ENCODE peak calls at places on chromosomes 6 and 20, in nine cellular contexts. E is IMR-90, O is upper lobe of left lung, J is ovary, N is PC-9, G is kidney, X is upper lobe of right lung, Y is stomach, I is A549. B is an unnamed sample.

GRCh38 chr6:23874985-23875384 is 251.0 kb upstream of the NRSN1 start:
- DNase-seq in E (no peak), O (no peak), J (no peak), N (no peak), G (no peak), X (no peak), Y (no peak), I (no peak), B (no peak)

GRCh38 chr6:106648651-106649308 is 19.4 kb downstream of the QRSL1 start:
- DNase-seq in E (no peak), O (no peak), J (no peak), N (no peak), G (no peak), X (no peak), Y (no peak), I (no peak), B (no peak)

GRCh38 chr6:30067460-30068139 is 602 bp downstream of the PPP1R11 start:
- DNase-seq in E (no peak), O (no peak), J (no peak), N (no peak), G (no peak), X (no peak), Y (no peak), I (peak), B (no peak)

GRCh38 chr6:46186583-46186982 is 15.8 kb upstream of the ENPP5 start:
- DNase-seq in E (no peak), O (no peak), J (no peak), N (peak), G (no peak), X (no peak), Y (no peak), I (no peak), B (no peak)

GRCh38 chr6:170039156-170040114 is 251.4 kb downstream of the DLL1 start:
- DNase-seq in E (no peak), O (peak), J (peak), N (no peak), G (peak), X (peak), Y (no peak), I (no peak), B (no peak)

GRCh38 chr20:40945754-40946451 is 82.7 kb upstream of the TOP1 start:
- DNase-seq in E (peak), O (peak), J (peak), N (peak), G (no peak), X (no peak), Y (peak), I (peak), B (peak)

GRCh38 chr6:110999634-111000270 is 17.9 kb downstream of the RPF2 start:
- DNase-seq in E (peak), O (no peak), J (no peak), N (peak), G (no peak), X (no peak), Y (no peak), I (no peak), B (peak)

GRCh38 chr6:46115634-46116033 is 14.2 kb upstream of the ENPP4 start:
- DNase-seq in E (no peak), O (no peak), J (no peak), N (no peak), G (no peak), X (no peak), Y (no peak), I (no peak), B (no peak)

GRCh38 chr6:62371395-62371794 is 85.4 kb upstream of the KHDRBS2 start:
- DNase-seq in E (no peak), O (no peak), J (no peak), N (no peak), G (no peak), X (no peak), Y (no peak), I (no peak), B (no peak)

GRCh38 chr6:22600059-22600458 is 30.7 kb downstream of the HDGFL1 start:
- DNase-seq in E (peak), O (no peak), J (no peak), N (no peak), G (no peak), X (no peak), Y (no peak), I (no peak), B (no peak)

GRCh38 chr6:142985286-142985685 is 40.3 kb upstream of the HIVEP2 start:
- DNase-seq in E (no peak), O (no peak), J (no peak), N (no peak), G (no peak), X (no peak), Y (no peak), I (no peak), B (no peak)

GRCh38 chr20:9375221-9375681 is 139.1 kb upstream of the LAMP5 start:
- DNase-seq in E (peak), O (no peak), J (no peak), N (no peak), G (no peak), X (no peak), Y (no peak), I (no peak), B (no peak)

GRCh38 chr6:102118034-102118433 is 724.5 kb downstream of the GRIK2 start:
- DNase-seq in E (no peak), O (no peak), J (no peak), N (no peak), G (no peak), X (no peak), Y (no peak), I (no peak), B (no peak)

GRCh38 chr20:17896771-17897369 is 71.7 kb downstream of the SNX5 start:
- DNase-seq in E (no peak), O (no peak), J (no peak), N (no peak), G (no peak), X (no peak), Y (no peak), I (no peak), B (no peak)

GRCh38 chr6:125102411-125102810 is 51.2 kb upstream of the TPD52L1 start:
- DNase-seq in E (peak), O (no peak), J (no peak), N (no peak), G (no peak), X (no peak), Y (no peak), I (no peak), B (no peak)

GRCh38 chr20:16865406-16865805 is 117.2 kb downstream of the OTOR start:
- DNase-seq in E (no peak), O (no peak), J (no peak), N (no peak), G (no peak), X (no peak), Y (no peak), I (no peak), B (no peak)

GRCh38 chr20:62982124-62983075 is 24.4 kb downstream of the BHLHE23 start:
- DNase-seq in E (no peak), O (no peak), J (no peak), N (no peak), G (no peak), X (no peak), Y (no peak), I (no peak), B (no peak)

GRCh38 chr20:23214903-23215302 is 128.8 kb upstream of the CD93 start:
- DNase-seq in E (peak), O (no peak), J (no peak), N (no peak), G (no peak), X (no peak), Y (no peak), I (no peak), B (no peak)

GRCh38 chr6:27986928-27987725 is 30.1 kb downstream of the OR2B6 start:
- DNase-seq in E (peak), O (no peak), J (no peak), N (no peak), G (no peak), X (no peak), Y (no peak), I (no peak), B (peak)

GRCh38 chr6:47451162-47451561 is 26.4 kb upstream of the CD2AP start:
- DNase-seq in E (no peak), O (no peak), J (no peak), N (no peak), G (no peak), X (no peak), Y (no peak), I (no peak), B (no peak)

GRCh38 chr6:78594667-78595051 is 272.7 kb upstream of the IRAK1BP1 start:
- DNase-seq in E (no peak), O (no peak), J (no peak), N (no peak), G (no peak), X (no peak), Y (no peak), I (no peak), B (no peak)

GRCh38 chr6:134114918-134115714 is 62.7 kb upstream of the SLC2A12 start:
- DNase-seq in E (no peak), O (peak), J (no peak), N (no peak), G (peak), X (no peak), Y (no peak), I (no peak), B (no peak)
- TF ChIP-seq CTCF in E (no peak), O (no peak), J (no peak), N (no peak), G (no peak), X (no peak), Y (no peak), I (no peak), B (no peak)

DNA sequence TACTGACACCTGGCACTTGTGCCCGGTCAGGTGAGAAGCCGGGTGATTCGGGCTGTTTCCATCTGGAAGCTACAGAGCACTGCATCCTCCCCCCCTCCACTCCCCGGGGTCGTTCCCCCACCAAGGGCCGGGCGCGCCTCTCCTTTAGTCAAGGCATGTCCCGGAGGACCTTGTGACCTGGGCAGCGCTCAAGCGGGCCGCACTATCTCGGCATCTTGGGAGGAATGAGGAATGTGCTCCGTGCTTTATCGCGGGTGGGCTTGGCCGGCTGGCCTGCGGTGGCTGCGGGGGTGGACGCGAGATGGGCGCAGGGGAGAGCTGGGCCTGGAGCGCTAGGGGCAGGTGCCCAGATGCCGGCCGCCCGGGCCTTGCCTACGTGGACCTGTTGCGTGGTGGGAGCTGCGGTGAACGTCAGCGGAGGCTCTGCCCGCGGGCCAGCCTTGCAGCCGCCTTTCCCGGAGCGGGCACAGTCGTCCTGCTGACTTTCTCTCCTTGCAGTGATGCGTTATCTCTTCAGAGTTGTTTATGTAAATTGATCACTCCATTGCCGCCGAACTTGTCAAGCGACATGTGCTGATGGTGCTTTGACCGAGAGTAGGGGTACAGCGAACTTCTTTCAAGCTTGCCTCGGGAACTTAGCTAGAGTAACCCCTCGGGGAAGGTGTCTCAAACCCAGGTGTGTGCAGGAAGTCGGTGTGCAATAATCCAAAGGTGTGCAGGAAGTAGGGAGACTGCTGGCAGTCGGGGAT is 1.1 kb downstream of the LRRC1 start:
- DNase-seq in E (peak), O (peak), J (peak), N (peak), G (peak), X (peak), Y (peak), I (no peak), B (peak)
- H3K27ac ChIP-seq in E (no peak), O (peak), J (no peak), N (peak), G (peak), X (peak), Y (peak), I (peak), B (peak)

GRCh38 chr6:3566812-3567211 is 110.0 kb upstream of the SLC22A23 start:
- DNase-seq in E (peak), O (no peak), J (no peak), N (no peak), G (no peak), X (no peak), Y (no peak), I (no peak), B (no peak)

GRCh38 chr6:3559561-3559960 is 102.7 kb upstream of the SLC22A23 start:
- DNase-seq in E (no peak), O (no peak), J (no peak), N (no peak), G (no peak), X (no peak), Y (no peak), I (no peak), B (no peak)

GRCh38 chr6:3565291-3565690 is 108.4 kb upstream of the SLC22A23 start:
- DNase-seq in E (no peak), O (no peak), J (no peak), N (no peak), G (no peak), X (no peak), Y (no peak), I (no peak), B (no peak)

DNA sequence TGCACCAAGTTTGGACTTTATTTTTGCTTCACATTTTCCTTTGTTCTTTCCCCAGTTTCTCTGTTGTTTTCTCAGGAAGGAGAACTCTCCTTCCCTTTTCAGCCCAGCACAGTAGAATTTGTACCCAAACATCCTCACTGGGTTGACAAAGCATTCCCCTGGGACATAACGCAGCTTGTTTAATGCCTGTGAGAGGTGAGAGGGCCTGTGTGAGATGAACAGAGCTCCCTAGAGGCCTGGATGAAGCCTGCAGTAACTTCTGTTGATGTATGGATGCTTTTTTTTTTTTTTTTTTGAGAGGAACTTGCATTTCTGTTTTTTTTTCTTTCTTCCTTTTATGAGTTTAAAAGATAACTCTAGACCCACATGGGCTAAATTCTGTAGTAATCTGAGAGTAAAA is 104.9 kb upstream of the SLC22A23 start:
- DNase-seq in E (peak), O (no peak), J (no peak), N (no peak), G (no peak), X (no peak), Y (no peak), I (no peak), B (no peak)
- TF ChIP-seq CTCF in E (peak), O (no peak), J (no peak), N (no peak), G (no peak), X (no peak), Y (no peak), I (no peak), B (no peak)

GRCh38 chr6:85360794-85361642 is 88.9 kb upstream of the NT5E start:
- DNase-seq in E (peak), O (no peak), J (no peak), N (peak), G (no peak), X (no peak), Y (no peak), I (peak), B (peak)

GRCh38 chr6:85363870-85364269 is 86.0 kb upstream of the NT5E start:
- DNase-seq in E (no peak), O (no peak), J (no peak), N (no peak), G (no peak), X (no peak), Y (no peak), I (no peak), B (no peak)

GRCh38 chr6:85362652-85363310 is 87.1 kb upstream of the NT5E start:
- DNase-seq in E (peak), O (no peak), J (no peak), N (no peak), G (no peak), X (no peak), Y (no peak), I (no peak), B (no peak)

GRCh38 chr6:85364354-85364753 is 85.5 kb upstream of the NT5E start:
- DNase-seq in E (peak), O (no peak), J (no peak), N (peak), G (no peak), X (no peak), Y (no peak), I (peak), B (peak)

DNA sequence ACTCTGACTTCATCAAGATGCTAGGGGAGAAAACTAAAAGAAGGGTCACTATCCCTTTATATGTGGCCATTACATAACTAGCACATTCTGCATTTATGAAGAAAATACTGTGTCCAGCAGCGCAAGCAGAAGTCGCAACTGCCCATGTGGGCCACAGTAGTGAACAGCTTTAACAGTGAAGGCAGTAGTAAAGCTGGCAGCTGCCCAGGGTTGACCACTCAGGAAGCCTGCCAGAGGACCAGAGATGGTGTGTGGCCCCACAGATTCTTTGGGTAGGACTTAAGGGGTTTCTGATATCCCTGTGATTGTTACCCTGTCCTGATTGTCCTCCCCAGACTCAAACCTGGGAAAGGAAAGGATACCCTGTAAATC is 88.3 kb upstream of the NT5E start:
- DNase-seq in E (no peak), O (no peak), J (peak), N (no peak), G (no peak), X (no peak), Y (no peak), I (no peak), B (no peak)
- H3K27ac ChIP-seq in E (peak), O (no peak), J (peak), N (peak), G (no peak), X (no peak), Y (no peak), I (peak), B (peak)